ENCODE peak calls at places on chromosomes 12 and 14, in four cellular contexts. Q, A, W and U are unnamed samples.

GRCh38 chr14:39469094-39469710 is 37.0 kb upstream of the FBXO33 start:
- DNase-seq in W (peak; percentile 11), Q (no peak), A (peak; percentile 20), U (no peak)

GRCh38 chr14:56659964-56660551 is 80.5 kb downstream of the TMEM260 start:
- DNase-seq in A (no peak), W (peak; percentile 26), Q (peak; percentile 55), U (peak; percentile 49)

GRCh38 chr12:754871-755562 is 2.6 kb downstream of the WNK1 start:
- DNase-seq in A (no peak), Q (peak; percentile 4), W (peak; percentile 59), U (peak; percentile 36)

GRCh38 chr12:110575326-110575725 is 7.8 kb downstream of the PPTC7 start:
- DNase-seq in W (no peak), Q (no peak), A (no peak), U (no peak)

GRCh38 chr14:49220492-49220891 is 365.7 kb downstream of the RPS29 start:
- DNase-seq in A (no peak), Q (no peak), W (no peak), U (no peak)

GRCh38 chr12:130076126-130076525 is 86.1 kb upstream of the FZD10 start:
- DNase-seq in W (no peak), Q (no peak), A (no peak), U (no peak)

GRCh38 chr14:77682158-77682553 is 25.7 kb downstream of the ALKBH1 start:
- DNase-seq in A (no peak), Q (no peak), W (peak; percentile 29), U (no peak)

GRCh38 chr12:116138380-116138779 is 139.1 kb downstream of the MED13L start:
- DNase-seq in Q (no peak), A (no peak), W (peak; percentile 49), U (no peak)

GRCh38 chr14:36666416-36667206 is 5.0 kb downstream of the PAX9 start:
- DNase-seq in Q (peak; percentile 48), W (no peak), A (no peak), U (no peak)

GRCh38 chr14:70735043-70735442 is 74.3 kb downstream of the MAP3K9 start:
- DNase-seq in Q (peak; percentile 84), W (peak; percentile 66), A (no peak), U (peak; percentile 9)

GRCh38 chr12:127820846-127821245 is 446.1 kb upstream of the TMEM132C start:
- DNase-seq in W (no peak), A (no peak), Q (no peak), U (no peak)

GRCh38 chr12:93783827-93784226 is 106.7 kb downstream of the CRADD start:
- DNase-seq in Q (no peak), A (no peak), W (no peak), U (no peak)

GRCh38 chr14:73462815-73463214 is 4.5 kb upstream of the NUMB start:
- DNase-seq in Q (no peak), W (no peak), A (no peak), U (peak; percentile 59)

GRCh38 chr14:34931206-34931605 is 51.6 kb upstream of the SRP54 start:
- DNase-seq in Q (no peak), W (no peak), A (no peak), U (no peak)

GRCh38 chr12:26124491-26125450 is at the start of gene BHLHE41:
- DNase-seq in W (peak; percentile 74), A (peak; percentile 85), Q (no peak), U (peak; percentile 64)

GRCh38 chr12:6534914-6535696 is 788 bp downstream of the GAPDH start:
- DNase-seq in A (peak; percentile 76), Q (peak; percentile 74), W (peak; percentile 75), U (peak; percentile 23)

GRCh38 chr12:51263341-51263740 is 6.9 kb downstream of the SMAGP start:
- DNase-seq in W (no peak), Q (no peak), A (no peak), U (no peak)

GRCh38 chr14:56888274-56888673 is 78.0 kb upstream of the OTX2 start:
- DNase-seq in Q (no peak), W (no peak), A (no peak), U (no peak)

GRCh38 chr12:104526320-104526719 is 69.6 kb downstream of the CHST11 start:
- DNase-seq in W (no peak), Q (no peak), A (no peak), U (no peak)

GRCh38 chr12:52090291-52090690 is 10.8 kb downstream of the SMIM41 start:
- DNase-seq in W (no peak), A (no peak), Q (no peak), U (no peak)

GRCh38 chr12:113466770-113467153 is 4.9 kb downstream of the LHX5 start:
- DNase-seq in A (no peak), Q (no peak), W (no peak), U (no peak)

GRCh38 chr14:29618323-29619067 is 309.2 kb downstream of the PRKD1 start:
- DNase-seq in Q (no peak), A (no peak), W (no peak), U (no peak)

GRCh38 chr14:71574976-71575375 is 357.3 kb upstream of the RGS6 start:
- DNase-seq in W (peak; percentile 84), A (no peak), Q (no peak), U (no peak)

GRCh38 chr14:101810897-101811620 is 49.5 kb downstream of the PPP2R5C start:
- DNase-seq in A (no peak), W (peak; percentile 39), Q (no peak), U (no peak)

GRCh38 chr14:90368946-90369721 is 27.7 kb upstream of the CALM1 start:
- DNase-seq in A (no peak), Q (no peak), W (peak; percentile 70), U (no peak)